ENCODE peak calls at places on chromosomes 7 and 10, in seven cellular contexts. One of them, this sample, is unnamed.

GRCh38 chr7:55365103-55365679 is at the start of gene LANCL2:
- DNase-seq in CD4-positive, alpha-beta memory T cell: no peak
- DNase-seq in fibroblast of mammary gland: peak
- DNase-seq in tibial artery: no peak
- DNase-seq in uterus: no peak
- DNase-seq in spleen: no peak
- DNase-seq in cardiac muscle cell: peak
- DNase-seq in this sample: peak

GRCh38 chr7:100476108-100476780 is 2.8 kb downstream of the TSC22D4 start:
- DNase-seq in CD4-positive, alpha-beta memory T cell: no peak
- DNase-seq in fibroblast of mammary gland: no peak
- DNase-seq in tibial artery: no peak
- DNase-seq in uterus: no peak
- DNase-seq in spleen: peak
- DNase-seq in cardiac muscle cell: peak
- DNase-seq in this sample: no peak

GRCh38 chr10:94155722-94156271 is 162.1 kb downstream of the PLCE1 start:
- DNase-seq in CD4-positive, alpha-beta memory T cell: no peak
- DNase-seq in fibroblast of mammary gland: no peak
- DNase-seq in tibial artery: no peak
- DNase-seq in uterus: no peak
- DNase-seq in spleen: no peak
- DNase-seq in cardiac muscle cell: no peak
- DNase-seq in this sample: no peak

GRCh38 chr10:11045995-11046394 is 28.3 kb downstream of the CELF2 start:
- DNase-seq in CD4-positive, alpha-beta memory T cell: no peak
- DNase-seq in fibroblast of mammary gland: peak
- DNase-seq in tibial artery: no peak
- DNase-seq in uterus: no peak
- DNase-seq in spleen: no peak
- DNase-seq in cardiac muscle cell: no peak
- DNase-seq in this sample: no peak

GRCh38 chr7:104162081-104162480 is 45.7 kb downstream of the ORC5 start:
- DNase-seq in CD4-positive, alpha-beta memory T cell: no peak
- DNase-seq in fibroblast of mammary gland: no peak
- DNase-seq in tibial artery: no peak
- DNase-seq in uterus: no peak
- DNase-seq in spleen: no peak
- DNase-seq in cardiac muscle cell: no peak
- DNase-seq in this sample: no peak

GRCh38 chr7:31995134-31995533 is 75.1 kb downstream of the PDE1C start:
- DNase-seq in CD4-positive, alpha-beta memory T cell: no peak
- DNase-seq in fibroblast of mammary gland: no peak
- DNase-seq in tibial artery: no peak
- DNase-seq in uterus: no peak
- DNase-seq in spleen: no peak
- DNase-seq in cardiac muscle cell: no peak
- DNase-seq in this sample: no peak

GRCh38 chr7:18408461-18408860 is 87.1 kb upstream of the HDAC9 start:
- DNase-seq in CD4-positive, alpha-beta memory T cell: no peak
- DNase-seq in fibroblast of mammary gland: peak
- DNase-seq in tibial artery: no peak
- DNase-seq in uterus: no peak
- DNase-seq in spleen: no peak
- DNase-seq in cardiac muscle cell: no peak
- DNase-seq in this sample: no peak

GRCh38 chr10:132077091-132077490 is 11.3 kb downstream of the JAKMIP3 start:
- DNase-seq in CD4-positive, alpha-beta memory T cell: no peak
- DNase-seq in fibroblast of mammary gland: no peak
- DNase-seq in tibial artery: no peak
- DNase-seq in uterus: no peak
- DNase-seq in spleen: no peak
- DNase-seq in cardiac muscle cell: no peak
- DNase-seq in this sample: no peak

GRCh38 chr10:43957267-43958070 is 308.8 kb upstream of the ZNF32 start:
- DNase-seq in CD4-positive, alpha-beta memory T cell: no peak
- DNase-seq in fibroblast of mammary gland: no peak
- DNase-seq in tibial artery: no peak
- DNase-seq in uterus: no peak
- DNase-seq in spleen: peak
- DNase-seq in cardiac muscle cell: no peak
- DNase-seq in this sample: no peak

GRCh38 chr10:73576178-73576889 is 14.8 kb downstream of the USP54 start:
- DNase-seq in CD4-positive, alpha-beta memory T cell: no peak
- DNase-seq in fibroblast of mammary gland: peak
- DNase-seq in tibial artery: no peak
- DNase-seq in uterus: peak
- DNase-seq in spleen: no peak
- DNase-seq in cardiac muscle cell: no peak
- DNase-seq in this sample: no peak

DNA sequence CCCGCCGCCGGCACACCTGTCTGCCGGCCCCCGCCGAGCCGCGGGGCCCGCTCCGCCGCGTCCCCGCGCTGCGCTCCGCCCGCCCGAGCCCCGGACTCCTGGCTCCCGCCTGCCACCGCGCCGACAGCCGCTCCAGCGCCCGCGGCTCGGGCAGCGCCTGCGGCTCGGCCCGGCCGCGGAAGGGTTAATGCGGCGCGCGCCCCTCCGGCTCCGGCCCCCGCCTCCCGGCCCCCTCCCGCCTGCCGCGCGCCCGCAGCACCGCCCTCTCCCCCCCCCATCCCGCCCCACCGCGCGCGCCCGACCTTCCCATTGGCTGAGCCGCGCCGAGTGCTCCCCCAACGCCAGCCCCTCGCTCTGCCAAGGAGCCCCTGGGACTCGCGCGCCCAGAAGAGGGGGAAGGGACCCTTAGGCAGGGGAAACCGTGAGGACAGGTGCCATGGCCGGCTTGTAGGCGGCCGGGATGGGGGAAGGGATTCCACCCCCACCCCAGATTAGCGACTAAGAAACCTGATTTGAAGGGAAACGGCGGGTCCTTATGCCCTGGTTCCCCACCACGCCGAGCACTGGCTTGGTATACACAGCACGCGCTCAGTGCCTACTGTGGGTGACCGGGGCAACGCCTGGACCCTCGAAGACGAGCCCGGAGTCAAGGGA is at the start of gene KCNH2:
- DNase-seq in CD4-positive, alpha-beta memory T cell: peak
- DNase-seq in fibroblast of mammary gland: no peak
- DNase-seq in tibial artery: no peak
- DNase-seq in uterus: peak
- DNase-seq in spleen: no peak
- DNase-seq in cardiac muscle cell: peak
- DNase-seq in this sample: peak
- H3K4me3 ChIP-seq in CD4-positive, alpha-beta memory T cell: peak
- H3K4me3 ChIP-seq in fibroblast of mammary gland: no peak
- H3K4me3 ChIP-seq in tibial artery: peak
- H3K4me3 ChIP-seq in uterus: peak
- H3K4me3 ChIP-seq in spleen: peak
- H3K4me3 ChIP-seq in cardiac muscle cell: peak
- H3K4me3 ChIP-seq in this sample: peak

DNA sequence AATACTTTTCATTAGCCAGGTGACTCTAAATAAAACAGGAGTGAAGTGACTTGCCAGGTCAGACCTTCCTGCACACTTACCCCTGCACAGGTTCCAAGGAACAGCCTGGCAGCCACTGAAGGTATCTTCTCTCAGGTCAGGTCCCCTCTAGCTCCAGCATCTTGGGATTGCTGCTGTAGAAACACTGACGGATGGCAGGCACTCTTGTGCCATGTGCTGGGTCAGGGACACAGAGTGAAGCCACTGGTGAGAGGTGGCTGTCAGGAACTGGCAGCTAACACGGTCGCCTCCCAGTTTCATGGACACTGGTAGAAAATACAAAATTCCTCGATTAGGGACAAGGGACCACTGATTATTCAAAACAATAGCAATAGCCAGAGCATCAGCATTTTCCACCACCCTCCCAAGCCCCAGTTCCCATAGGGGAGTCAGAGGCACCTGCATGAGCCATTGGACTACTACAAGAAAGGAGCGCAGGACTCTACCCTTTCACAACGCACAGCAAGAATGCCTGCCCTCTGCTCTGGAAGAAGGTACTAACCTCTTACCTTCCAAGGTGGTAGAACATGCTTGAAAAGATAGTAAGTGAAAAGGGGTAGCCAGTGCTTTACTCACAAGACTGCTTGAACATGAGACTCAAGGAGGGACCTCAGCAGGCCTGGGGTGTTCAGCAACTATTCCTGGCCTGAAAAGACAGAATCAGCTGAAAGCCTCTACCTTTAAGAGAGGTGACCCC is 5.1 kb upstream of the MYO1G start:
- DNase-seq in CD4-positive, alpha-beta memory T cell: no peak
- DNase-seq in fibroblast of mammary gland: no peak
- DNase-seq in tibial artery: no peak
- DNase-seq in uterus: no peak
- DNase-seq in spleen: peak
- DNase-seq in cardiac muscle cell: no peak
- DNase-seq in this sample: no peak
- H3K4me3 ChIP-seq in CD4-positive, alpha-beta memory T cell: no peak
- H3K4me3 ChIP-seq in fibroblast of mammary gland: peak
- H3K4me3 ChIP-seq in tibial artery: no peak
- H3K4me3 ChIP-seq in uterus: no peak
- H3K4me3 ChIP-seq in spleen: no peak
- H3K4me3 ChIP-seq in cardiac muscle cell: no peak
- H3K4me3 ChIP-seq in this sample: peak

GRCh38 chr7:128000048-128000447 is 31.2 kb downstream of the LRRC4 start:
- DNase-seq in CD4-positive, alpha-beta memory T cell: no peak
- DNase-seq in fibroblast of mammary gland: no peak
- DNase-seq in tibial artery: no peak
- DNase-seq in uterus: no peak
- DNase-seq in spleen: no peak
- DNase-seq in cardiac muscle cell: no peak
- DNase-seq in this sample: no peak
- H3K4me3 ChIP-seq in CD4-positive, alpha-beta memory T cell: no peak
- H3K4me3 ChIP-seq in fibroblast of mammary gland: no peak
- H3K4me3 ChIP-seq in tibial artery: no peak
- H3K4me3 ChIP-seq in uterus: no peak
- H3K4me3 ChIP-seq in spleen: no peak
- H3K4me3 ChIP-seq in cardiac muscle cell: no peak
- H3K4me3 ChIP-seq in this sample: no peak

GRCh38 chr10:76779821-76780281 is 857.8 kb downstream of the KCNMA1 start:
- DNase-seq in CD4-positive, alpha-beta memory T cell: no peak
- DNase-seq in fibroblast of mammary gland: no peak
- DNase-seq in tibial artery: no peak
- DNase-seq in uterus: no peak
- DNase-seq in spleen: no peak
- DNase-seq in cardiac muscle cell: peak
- DNase-seq in this sample: no peak
- H3K4me3 ChIP-seq in CD4-positive, alpha-beta memory T cell: no peak
- H3K4me3 ChIP-seq in fibroblast of mammary gland: no peak
- H3K4me3 ChIP-seq in tibial artery: no peak
- H3K4me3 ChIP-seq in uterus: no peak
- H3K4me3 ChIP-seq in spleen: no peak
- H3K4me3 ChIP-seq in cardiac muscle cell: no peak
- H3K4me3 ChIP-seq in this sample: no peak

This sample was measured in Jurkat, Clone E6-1.